ENCODE peak calls at places on chromosomes 16 and 17, in four cellular contexts. One of them, this sample, is unnamed.
A peak's percentile ranks its signal among the peaks of the same experiment; 100 is the strongest.

GRCh38 chr17:45270828-45271418 is 9.0 kb upstream of the SPATA32 start:
- DNase-seq in GM23248: peak; percentile 28
- DNase-seq in right lobe of liver: no peak
- DNase-seq in CD8-positive, alpha-beta T cell: peak; percentile 21
- DNase-seq in this sample: peak; percentile 29

GRCh38 chr17:4665027-4665426 is 23.5 kb upstream of the ALOX15 start:
- DNase-seq in GM23248: peak; percentile 14
- DNase-seq in right lobe of liver: peak; percentile 81
- DNase-seq in CD8-positive, alpha-beta T cell: no peak
- DNase-seq in this sample: no peak

GRCh38 chr17:74544991-74545441 is 899 bp downstream of the CD300C start:
- DNase-seq in GM23248: no peak
- DNase-seq in right lobe of liver: no peak
- DNase-seq in CD8-positive, alpha-beta T cell: no peak
- DNase-seq in this sample: no peak

GRCh38 chr17:70288540-70289290 is 119.4 kb downstream of the KCNJ2 start:
- DNase-seq in GM23248: no peak
- DNase-seq in right lobe of liver: no peak
- DNase-seq in CD8-positive, alpha-beta T cell: no peak
- DNase-seq in this sample: no peak

GRCh38 chr17:266219-266618 is 84.8 kb upstream of the DOC2B start:
- DNase-seq in GM23248: no peak
- DNase-seq in right lobe of liver: peak; percentile 6
- DNase-seq in CD8-positive, alpha-beta T cell: no peak
- DNase-seq in this sample: no peak

GRCh38 chr17:45222994-45223540 is 1.4 kb downstream of the FMNL1 start:
- DNase-seq in GM23248: no peak
- DNase-seq in right lobe of liver: no peak
- DNase-seq in CD8-positive, alpha-beta T cell: no peak
- DNase-seq in this sample: no peak

GRCh38 chr17:39626671-39627169 is at the start of gene PPP1R1B:
- DNase-seq in GM23248: peak; percentile 24
- DNase-seq in right lobe of liver: no peak
- DNase-seq in CD8-positive, alpha-beta T cell: no peak
- DNase-seq in this sample: no peak

GRCh38 chr17:6843241-6843890 is 11.8 kb upstream of the TEKT1 start:
- DNase-seq in GM23248: peak; percentile 75
- DNase-seq in right lobe of liver: no peak
- DNase-seq in CD8-positive, alpha-beta T cell: no peak
- DNase-seq in this sample: no peak

GRCh38 chr17:17043668-17044226 is 1.5 kb downstream of the MPRIP start:
- DNase-seq in GM23248: peak; percentile 36
- DNase-seq in right lobe of liver: no peak
- DNase-seq in CD8-positive, alpha-beta T cell: no peak
- DNase-seq in this sample: no peak

GRCh38 chr16:58128721-58129096 is 472 bp downstream of the CFAP20 start:
- DNase-seq in GM23248: peak; percentile 39
- DNase-seq in right lobe of liver: no peak
- DNase-seq in CD8-positive, alpha-beta T cell: no peak
- DNase-seq in this sample: peak; percentile 21

GRCh38 chr17:47694818-47695663 is 1.1 kb downstream of the TBKBP1 start:
- DNase-seq in GM23248: peak; percentile 88
- DNase-seq in right lobe of liver: peak; percentile 69
- DNase-seq in CD8-positive, alpha-beta T cell: no peak
- DNase-seq in this sample: no peak

GRCh38 chr16:470418-470817 is 45.0 kb downstream of the RAB11FIP3 start:
- DNase-seq in GM23248: no peak
- DNase-seq in right lobe of liver: no peak
- DNase-seq in CD8-positive, alpha-beta T cell: no peak
- DNase-seq in this sample: no peak

GRCh38 chr16:391885-392335 is 5.1 kb upstream of the NME4 start:
- DNase-seq in GM23248: peak; percentile 70
- DNase-seq in right lobe of liver: no peak
- DNase-seq in CD8-positive, alpha-beta T cell: peak; percentile 62
- DNase-seq in this sample: peak; percentile 64

GRCh38 chr17:5885336-5885735 is 184.8 kb upstream of the WSCD1 start:
- DNase-seq in GM23248: no peak
- DNase-seq in right lobe of liver: no peak
- DNase-seq in CD8-positive, alpha-beta T cell: no peak
- DNase-seq in this sample: no peak

GRCh38 chr16:19722981-19723380 is 4.9 kb downstream of the IQCK start:
- DNase-seq in GM23248: no peak
- DNase-seq in right lobe of liver: no peak
- DNase-seq in CD8-positive, alpha-beta T cell: no peak
- DNase-seq in this sample: no peak

GRCh38 chr17:82217530-82218204 is 5.0 kb upstream of the CCDC57 start:
- DNase-seq in GM23248: peak; percentile 91
- DNase-seq in right lobe of liver: peak; percentile 83
- DNase-seq in CD8-positive, alpha-beta T cell: no peak
- DNase-seq in this sample: no peak

GRCh38 chr17:28317965-28318758 is 838 bp upstream of the TMEM97 start:
- DNase-seq in GM23248: peak; percentile 30
- DNase-seq in right lobe of liver: no peak
- DNase-seq in CD8-positive, alpha-beta T cell: no peak
- DNase-seq in this sample: no peak

GRCh38 chr17:80799553-80800403 is 191.9 kb upstream of the CHMP6 start:
- DNase-seq in GM23248: no peak
- DNase-seq in right lobe of liver: no peak
- DNase-seq in CD8-positive, alpha-beta T cell: no peak
- DNase-seq in this sample: no peak

GRCh38 chr16:52191533-52192134 is 355.3 kb downstream of the TOX3 start:
- DNase-seq in GM23248: peak; percentile 60
- DNase-seq in right lobe of liver: peak; percentile 44
- DNase-seq in CD8-positive, alpha-beta T cell: peak; percentile 0
- DNase-seq in this sample: peak; percentile 10

GRCh38 chr17:80328620-80329380 is 68.1 kb downstream of the RNF213 start:
- DNase-seq in GM23248: no peak
- DNase-seq in right lobe of liver: no peak
- DNase-seq in CD8-positive, alpha-beta T cell: no peak
- DNase-seq in this sample: no peak

GRCh38 chr16:700684-701584 is 4.7 kb downstream of the FBXL16 start:
- DNase-seq in GM23248: peak; percentile 42
- DNase-seq in right lobe of liver: no peak
- DNase-seq in CD8-positive, alpha-beta T cell: no peak
- DNase-seq in this sample: peak; percentile 58

GRCh38 chr17:63395075-63395815 is 50.9 kb downstream of the CYB561 start:
- DNase-seq in GM23248: peak; percentile 89
- DNase-seq in right lobe of liver: no peak
- DNase-seq in CD8-positive, alpha-beta T cell: no peak
- DNase-seq in this sample: no peak

GRCh38 chr17:19346351-19347255 is 15.9 kb downstream of the B9D1 start:
- DNase-seq in GM23248: peak; percentile 95
- DNase-seq in right lobe of liver: peak; percentile 62
- DNase-seq in CD8-positive, alpha-beta T cell: no peak
- DNase-seq in this sample: no peak

GRCh38 chr17:41382396-41382795 is 290 bp upstream of the KRT34 start:
- DNase-seq in GM23248: peak; percentile 92
- DNase-seq in right lobe of liver: no peak
- DNase-seq in CD8-positive, alpha-beta T cell: no peak
- DNase-seq in this sample: no peak

GRCh38 chr17:37737081-37737480 is 7.8 kb downstream of the HNF1B start:
- DNase-seq in GM23248: peak; percentile 29
- DNase-seq in right lobe of liver: no peak
- DNase-seq in CD8-positive, alpha-beta T cell: no peak
- DNase-seq in this sample: no peak

GRCh38 chr17:43882761-43883415 is 24.4 kb downstream of the MPP2 start:
- DNase-seq in GM23248: no peak
- DNase-seq in right lobe of liver: no peak
- DNase-seq in CD8-positive, alpha-beta T cell: no peak
- DNase-seq in this sample: no peak

GRCh38 chr16:11349599-11350276 is 4.5 kb downstream of the RMI2 start:
- DNase-seq in GM23248: peak; percentile 92
- DNase-seq in right lobe of liver: peak; percentile 38
- DNase-seq in CD8-positive, alpha-beta T cell: no peak
- DNase-seq in this sample: no peak

GRCh38 chr17:17398188-17398927 is 78.4 kb upstream of the MED9 start:
- DNase-seq in GM23248: peak; percentile 76
- DNase-seq in right lobe of liver: no peak
- DNase-seq in CD8-positive, alpha-beta T cell: no peak
- DNase-seq in this sample: no peak

GRCh38 chr17:39872700-39873099 is 4.7 kb downstream of the ZPBP2 start:
- DNase-seq in GM23248: peak; percentile 78
- DNase-seq in right lobe of liver: no peak
- DNase-seq in CD8-positive, alpha-beta T cell: no peak
- DNase-seq in this sample: no peak

GRCh38 chr16:35749253-35750141 is 2290.1 kb downstream of the TP53TG3F start:
- DNase-seq in GM23248: no peak
- DNase-seq in right lobe of liver: no peak
- DNase-seq in CD8-positive, alpha-beta T cell: no peak
- DNase-seq in this sample: no peak
- H3K9me3 ChIP-seq in GM23248: no peaks in the 10 kb centered on the region
- H3K9me3 ChIP-seq in right lobe of liver: no peaks in the 10 kb centered on the region
- H3K9me3 ChIP-seq in CD8-positive, alpha-beta T cell: no peaks in the 10 kb centered on the region
- H3K9me3 ChIP-seq in this sample: no peaks in the 10 kb centered on the region

GRCh38 chr16:35185366-35186044 is 1726.1 kb downstream of the TP53TG3F start:
- DNase-seq in GM23248: no peak
- DNase-seq in right lobe of liver: no peak
- DNase-seq in CD8-positive, alpha-beta T cell: no peak
- DNase-seq in this sample: no peak
- H3K9me3 ChIP-seq in GM23248: no peaks in the 10 kb centered on the region
- H3K9me3 ChIP-seq in right lobe of liver: no peaks in the 10 kb centered on the region
- H3K9me3 ChIP-seq in CD8-positive, alpha-beta T cell: no peaks in the 10 kb centered on the region
- H3K9me3 ChIP-seq in this sample: no peaks in the 10 kb centered on the region

DNA sequence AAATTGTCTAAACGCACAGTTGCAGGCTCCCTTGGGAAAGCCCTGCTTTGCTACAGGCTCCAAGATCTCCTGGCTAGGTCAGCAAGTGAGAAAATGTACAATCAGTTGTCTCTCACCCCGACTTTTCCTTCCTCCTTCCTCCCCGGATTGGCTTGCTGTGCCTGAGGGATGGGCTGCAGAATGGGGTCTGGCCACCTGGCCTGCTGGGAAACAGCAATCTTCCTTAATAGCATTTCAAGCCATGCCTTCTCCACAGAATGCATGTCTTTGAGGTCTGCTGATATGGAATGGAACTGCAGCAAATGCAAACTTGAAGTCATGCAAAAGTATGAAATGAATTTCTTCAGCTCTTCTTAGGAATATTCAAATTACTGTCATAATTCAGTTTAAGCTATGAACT is 42.9 kb upstream of the SLFN13 start:
- DNase-seq in GM23248: no peak
- DNase-seq in right lobe of liver: no peak
- DNase-seq in CD8-positive, alpha-beta T cell: no peak
- DNase-seq in this sample: no peak
- H3K9me3 ChIP-seq in GM23248: no peaks in the 10 kb centered on the region
- H3K9me3 ChIP-seq in right lobe of liver: no peaks in the 10 kb centered on the region
- H3K9me3 ChIP-seq in CD8-positive, alpha-beta T cell: no peaks in the 10 kb centered on the region
- H3K9me3 ChIP-seq in this sample: no peaks in the 10 kb centered on the region

GRCh38 chr17:72121164-72122001 is 563 bp downstream of the SOX9 start:
- DNase-seq in GM23248: peak; percentile 85
- DNase-seq in right lobe of liver: peak; percentile 40
- DNase-seq in CD8-positive, alpha-beta T cell: no peak
- DNase-seq in this sample: no peak
- H3K9me3 ChIP-seq in GM23248: no peaks in the 10 kb centered on the region
- H3K9me3 ChIP-seq in right lobe of liver: no peaks in the 10 kb centered on the region
- H3K9me3 ChIP-seq in CD8-positive, alpha-beta T cell: no peaks in the 10 kb centered on the region
- H3K9me3 ChIP-seq in this sample: no peaks in the 10 kb centered on the region